ENCODE peak calls at places on chromosomes 13 and 19, in ten cellular contexts. V is heart right ventricle; S is HTR-8/SVneo; I is endothelial cell; C is SK-MEL-5; Y is activated CD4-positive, alpha-beta T cell treated with anti-CD3 and anti-CD28 coated beads, Interleukin-2, amount 50 U/mL, for 24 hours; J is activated T-helper 1 cell treated with anti-CD3 and anti-CD28 coated beads, Interleukin-12 subunit alpha, Interleukin-12 subunit beta, Interleukin-2, Interleukin-4 antibody, amounts not matched to agents 30 ng/mL and 10 ng/mL and 1 ng/mL, durations not matched to agents 14 hours and 24 hours and 36 hours; D is HCEC 1CT; X is RPMI7951; R is MV-4-11. K is an unnamed sample.

GRCh38 chr13:85586856-85587255 is 212.4 kb downstream of the SLITRK6 start:
- DNase-seq in V (no peak), S (no peak), I (no peak), C (no peak), Y (no peak), J (no peak), D (no peak), X (no peak), R (no peak), K (no peak)

GRCh38 chr13:109700176-109700575 is 86.2 kb downstream of the IRS2 start:
- DNase-seq in V (peak), S (peak), I (peak), C (peak), Y (no peak), J (no peak), D (peak), X (peak), R (peak), K (peak)

GRCh38 chr19:30609656-30610270 is 237.6 kb downstream of the ZNF536 start:
- DNase-seq in V (no peak), S (no peak), I (no peak), C (no peak), Y (no peak), J (no peak), D (no peak), X (no peak), R (no peak), K (no peak)

GRCh38 chr13:41613984-41614581 is 156.7 kb downstream of the RGCC start:
- DNase-seq in V (peak), S (no peak), I (peak), C (no peak), Y (no peak), J (no peak), D (peak), X (peak), R (no peak), K (no peak)

GRCh38 chr19:48595171-48595570 is 11.4 kb upstream of the SPACA4 start:
- DNase-seq in V (no peak), S (no peak), I (no peak), C (no peak), Y (no peak), J (no peak), D (no peak), X (no peak), R (no peak), K (no peak)

GRCh38 chr19:38081547-38082255 is 142.3 kb downstream of the DPF1 start:
- DNase-seq in V (no peak), S (no peak), I (no peak), C (no peak), Y (no peak), J (no peak), D (no peak), X (no peak), R (no peak), K (no peak)

GRCh38 chr19:30535011-30535410 is 162.8 kb downstream of the ZNF536 start:
- DNase-seq in V (no peak), S (no peak), I (no peak), C (no peak), Y (no peak), J (no peak), D (no peak), X (peak), R (no peak), K (no peak)

GRCh38 chr13:49495783-49496762 is at the start of gene PHF11:
- DNase-seq in V (peak), S (peak), I (peak), C (peak), Y (peak), J (peak), D (peak), X (peak), R (peak), K (peak)

GRCh38 chr13:42876270-42876714 is 94.9 kb downstream of the FAM216B start:
- DNase-seq in V (no peak), S (no peak), I (no peak), C (no peak), Y (no peak), J (no peak), D (no peak), X (no peak), R (peak), K (no peak)

GRCh38 chr19:47998800-47999199 is 4.4 kb downstream of the ELSPBP1 start:
- DNase-seq in V (no peak), S (no peak), I (no peak), C (no peak), Y (no peak), J (no peak), D (no peak), X (no peak), R (no peak), K (no peak)

GRCh38 chr13:32660227-32660626 is 74.0 kb downstream of the PDS5B start:
- DNase-seq in V (no peak), S (no peak), I (no peak), C (no peak), Y (no peak), J (no peak), D (no peak), X (no peak), R (no peak), K (no peak)

GRCh38 chr13:40485611-40486517 is 180.6 kb downstream of the FOXO1 start:
- DNase-seq in V (no peak), S (no peak), I (no peak), C (no peak), Y (no peak), J (peak), D (no peak), X (no peak), R (no peak), K (no peak)

GRCh38 chr19:6801397-6802086 is 29.0 kb downstream of the VAV1 start:
- DNase-seq in V (peak), S (peak), I (no peak), C (no peak), Y (peak), J (peak), D (no peak), X (no peak), R (peak), K (peak)

GRCh38 chr13:97308735-97309429 is 86.7 kb downstream of the MBNL2 start:
- DNase-seq in V (no peak), S (no peak), I (no peak), C (no peak), Y (no peak), J (no peak), D (no peak), X (peak), R (no peak), K (peak)

GRCh38 chr13:95535243-95535642 is 17.3 kb upstream of the CLDN10 start:
- DNase-seq in V (no peak), S (peak), I (no peak), C (peak), Y (no peak), J (no peak), D (peak), X (peak), R (no peak), K (peak)

GRCh38 chr13:71513414-71514063 is 353.5 kb downstream of the DACH1 start:
- DNase-seq in V (no peak), S (no peak), I (no peak), C (no peak), Y (no peak), J (no peak), D (no peak), X (no peak), R (no peak), K (no peak)

GRCh38 chr19:4181053-4181508 is 1.3 kb downstream of the SIRT6 start:
- DNase-seq in V (no peak), S (no peak), I (no peak), C (no peak), Y (no peak), J (no peak), D (no peak), X (no peak), R (peak), K (no peak)

GRCh38 chr19:47663911-47664771 is 49.1 kb upstream of the EHD2 start:
- DNase-seq in V (peak), S (peak), I (no peak), C (peak), Y (no peak), J (no peak), D (peak), X (peak), R (peak), K (peak)

GRCh38 chr19:17338440-17339078 is 1.2 kb downstream of the GTPBP3 start:
- DNase-seq in V (no peak), S (no peak), I (no peak), C (no peak), Y (no peak), J (no peak), D (no peak), X (no peak), R (no peak), K (no peak)

GRCh38 chr13:58994778-58995177 is 1169.0 kb downstream of the DIAPH3 start:
- DNase-seq in V (no peak), S (no peak), I (no peak), C (peak), Y (no peak), J (no peak), D (no peak), X (no peak), R (peak), K (no peak)

GRCh38 chr13:30224732-30225131 is 82.6 kb downstream of the KATNAL1 start:
- DNase-seq in V (no peak), S (peak), I (no peak), C (no peak), Y (no peak), J (no peak), D (peak), X (peak), R (no peak), K (peak)

GRCh38 chr13:59531571-59532091 is 632.1 kb downstream of the DIAPH3 start:
- DNase-seq in V (peak), S (no peak), I (peak), C (peak), Y (no peak), J (no peak), D (no peak), X (peak), R (peak), K (peak)

GRCh38 chr13:37375071-37375470 is 223.5 kb downstream of the POSTN start:
- DNase-seq in V (no peak), S (no peak), I (no peak), C (no peak), Y (no peak), J (no peak), D (no peak), X (no peak), R (no peak), K (no peak)

GRCh38 chr13:65929436-65929835 is 1300.7 kb downstream of the PCDH9 start:
- DNase-seq in V (no peak), S (no peak), I (no peak), C (no peak), Y (no peak), J (no peak), D (no peak), X (no peak), R (no peak), K (no peak)

K was measured in A549.